ENCODE peak calls at places on chromosomes 6 and 20, in eight cellular contexts. B is pancreas, H is A673, R is fibroblast of lung, O is gastrocnemius medialis, F is transverse colon, V is upper lobe of right lung, L is psoas muscle. J is an unnamed sample.

GRCh38 chr6:21873562-21873961 is 280.0 kb downstream of the SOX4 start:
- DNase-seq in R (peak; percentile 97), H (peak; percentile 70), F (peak; percentile 12), V (no peak), L (no peak), B (no peak), O (peak; percentile 7), J (no peak)

GRCh38 chr6:134249759-134250602 is 67.9 kb downstream of the SGK1 start:
- DNase-seq in F (no peak), O (no peak), H (no peak), L (no peak), R (peak; percentile 54), B (no peak), V (no peak), J (no peak)

GRCh38 chr6:109383438-109383940 is 1.2 kb upstream of the CD164 start:
- DNase-seq in F (no peak), V (no peak), L (no peak), B (no peak), R (no peak), H (no peak), O (no peak), J (no peak)

GRCh38 chr6:55601120-55601519 is 22.1 kb upstream of the HMGCLL1 start:
- DNase-seq in V (no peak), H (no peak), L (no peak), R (no peak), F (no peak), O (no peak), B (no peak), J (no peak)

GRCh38 chr20:13996265-13996664 is 949 bp downstream of the MACROD2 start:
- DNase-seq in R (no peak), H (peak; percentile 3), O (no peak), B (no peak), V (no peak), F (no peak), L (no peak), J (no peak)

GRCh38 chr6:169932491-169932890 is 181.1 kb downstream of the ERMARD start:
- DNase-seq in R (no peak), V (no peak), F (no peak), O (no peak), B (no peak), H (no peak), L (no peak), J (no peak)

GRCh38 chr6:5762561-5762968 is 244.2 kb downstream of the NRN1 start:
- DNase-seq in O (no peak), V (no peak), H (no peak), R (no peak), B (no peak), F (no peak), L (no peak), J (no peak)

GRCh38 chr20:1326031-1326930 is 2.7 kb downstream of the SDCBP2 start:
- DNase-seq in H (no peak), L (peak; percentile 41), V (no peak), R (peak; percentile 74), B (no peak), O (peak; percentile 17), F (peak; percentile 33), J (no peak)

GRCh38 chr6:169172435-169172834 is 81.2 kb downstream of the THBS2 start:
- DNase-seq in F (no peak), R (peak; percentile 81), B (no peak), V (no peak), O (no peak), H (no peak), L (peak; percentile 57), J (no peak)

GRCh38 chr6:113006494-113006893 is 659.4 kb downstream of the RFPL4B start:
- DNase-seq in L (no peak), R (no peak), O (no peak), F (no peak), V (no peak), H (no peak), B (no peak), J (no peak)

GRCh38 chr6:31906122-31906521 is 4.2 kb upstream of the ZBTB12 start:
- DNase-seq in L (no peak), V (no peak), F (no peak), H (no peak), R (no peak), B (no peak), O (no peak), J (no peak)

GRCh38 chr6:158752613-158753012 is 66.6 kb downstream of the EZR start:
- DNase-seq in B (no peak), R (peak; percentile 43), O (no peak), H (peak; percentile 88), L (no peak), V (no peak), F (no peak), J (peak; percentile 86)

GRCh38 chr6:124433369-124434064 is 528.7 kb upstream of the RNF217 start:
- DNase-seq in O (no peak), H (no peak), B (no peak), F (no peak), V (no peak), R (no peak), L (no peak), J (no peak)

GRCh38 chr6:110493253-110493800 is 16.9 kb upstream of the SLC22A16 start:
- DNase-seq in L (no peak), H (no peak), B (no peak), F (no peak), O (no peak), R (no peak), V (no peak), J (no peak)

GRCh38 chr20:354298-354977 is 7.5 kb downstream of the NRSN2 start:
- DNase-seq in F (peak; percentile 82), L (peak; percentile 57), H (peak; percentile 86), R (peak; percentile 80), V (peak; percentile 81), B (peak; percentile 61), O (peak; percentile 29), J (peak; percentile 59)

GRCh38 chr6:26295691-26296555 is 69.1 kb upstream of the BTN3A2 start:
- DNase-seq in L (no peak), O (peak; percentile 71), B (no peak), R (peak; percentile 90), V (no peak), H (no peak), F (peak; percentile 27), J (no peak)

GRCh38 chr6:63764318-63764916 is 128.8 kb downstream of the PHF3 start:
- DNase-seq in H (peak; percentile 52), F (no peak), B (no peak), O (no peak), R (peak; percentile 69), V (no peak), L (no peak), J (no peak)

GRCh38 chr20:59161626-59162170 is 1.9 kb upstream of the ZNF831 start:
- DNase-seq in B (no peak), R (no peak), F (no peak), H (no peak), V (no peak), L (no peak), O (no peak), J (no peak)

GRCh38 chr20:59159091-59159821 is 4.4 kb upstream of the ZNF831 start:
- DNase-seq in R (no peak), F (peak; percentile 35), O (no peak), B (no peak), H (no peak), L (no peak), V (no peak), J (no peak)

GRCh38 chr20:59157961-59158541 is 5.6 kb upstream of the ZNF831 start:
- DNase-seq in O (no peak), B (no peak), F (no peak), L (no peak), V (no peak), H (no peak), R (no peak), J (no peak)

GRCh38 chr20:59158673-59159072 is 4.9 kb upstream of the ZNF831 start:
- DNase-seq in B (no peak), O (no peak), R (no peak), F (no peak), L (no peak), V (no peak), H (no peak), J (no peak)

DNA sequence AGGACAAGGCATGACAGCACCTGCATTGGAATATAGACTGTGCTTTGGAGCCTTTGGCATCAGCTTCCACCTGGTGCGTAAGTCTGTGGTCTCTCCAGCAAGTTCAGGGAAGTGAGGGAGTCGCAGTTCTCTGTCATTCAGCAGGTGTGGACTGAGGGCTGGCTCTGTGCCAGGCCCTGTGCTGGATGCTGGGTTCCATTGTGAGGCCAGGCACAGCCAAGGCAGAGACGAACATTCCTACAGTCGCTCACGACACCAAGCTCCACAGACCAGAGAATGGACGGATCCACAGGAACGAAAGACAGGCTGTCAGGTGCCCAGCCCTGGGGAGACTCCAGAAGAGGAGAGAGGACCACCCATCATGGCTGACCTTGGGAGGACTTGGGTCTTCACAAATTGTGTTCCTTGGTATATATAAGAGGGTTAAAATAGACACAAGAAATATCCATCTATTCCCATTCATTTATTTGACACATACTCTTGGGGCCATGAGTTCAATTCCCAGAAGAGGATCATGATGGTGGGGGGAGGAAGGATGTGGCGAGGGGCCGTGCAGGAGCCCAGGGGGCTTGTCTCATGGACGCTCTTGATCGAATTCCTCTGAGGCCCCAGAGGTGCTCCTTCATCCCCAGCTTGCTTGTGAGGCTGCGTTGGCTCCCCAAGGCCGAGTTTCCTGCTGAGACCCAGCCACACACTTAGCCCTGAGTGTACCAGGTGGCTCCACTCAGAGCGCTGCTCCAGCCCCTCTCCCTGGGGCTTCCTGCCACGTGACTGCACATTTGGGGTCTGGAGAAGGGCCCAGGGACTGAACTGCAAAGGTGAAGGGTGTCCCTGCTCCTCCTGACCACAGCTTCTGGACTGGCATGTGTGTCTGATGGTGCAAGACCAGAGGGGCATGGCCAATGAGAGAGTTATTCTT is 3.5 kb upstream of the ZNF831 start:
- DNase-seq in L (no peak), O (no peak), V (no peak), R (no peak), F (peak; percentile 40), B (no peak), H (no peak), J (no peak)
- H3K27me3 ChIP-seq in L (no peaks in the 10 kb centered on the region), O (no peaks in the 10 kb centered on the region), V (no peaks in the 10 kb centered on the region), R (no peaks in the 10 kb centered on the region), F (no peaks in the 10 kb centered on the region), B (no peaks in the 10 kb centered on the region), H (peaks cover 16% of the 10 kb centered on the region), J (no peaks in the 10 kb centered on the region)

GRCh38 chr6:157184202-157185015 is 138.9 kb downstream of the TMEM242 start:
- DNase-seq in V (peak; percentile 86), B (peak; percentile 68), H (peak; percentile 73), O (peak; percentile 41), R (peak; percentile 59), F (peak; percentile 81), L (peak; percentile 74), J (peak; percentile 73)
- H3K4me3 ChIP-seq in V (peak overlapping the region; percentile 11), B (no peak overlapping the region), H (no peak overlapping the region), O (no peak overlapping the region), R (no peak overlapping the region), F (no peak overlapping the region), L (no peak overlapping the region), J (no peak overlapping the region)

DNA sequence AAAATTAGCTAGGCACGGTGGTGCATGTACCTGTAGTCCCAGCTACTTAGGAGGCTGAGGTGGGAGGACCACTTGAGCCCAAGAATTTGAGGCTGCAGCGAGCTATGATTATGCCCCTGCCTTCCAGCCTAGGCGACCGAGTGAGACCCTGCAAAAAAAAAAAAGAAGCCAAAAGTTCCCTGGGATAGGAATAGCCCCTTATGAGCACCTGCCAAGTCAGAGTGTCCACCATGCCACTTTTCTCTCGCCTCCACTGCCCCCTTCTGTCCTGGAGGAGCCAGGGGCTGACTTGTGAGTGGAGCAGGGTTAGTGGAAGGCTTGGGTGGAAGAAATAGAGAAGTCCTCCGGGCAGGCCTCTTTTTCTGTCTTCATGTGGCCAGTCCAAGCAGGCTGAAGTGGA is 12.1 kb upstream of the DDX27 start:
- DNase-seq in L (no peak), V (no peak), F (no peak), H (peak; percentile 32), O (no peak), R (no peak), B (no peak), J (peak; percentile 43)
- TF ChIP-seq CTCF in L (no peak), V (no peak), F (no peak), H (peak; percentile 33), O (no peak), R (no peak), B (no peak), J (peak; percentile 41)

GRCh38 chr6:52130440-52130839 is 43.0 kb upstream of the PKHD1 start:
- DNase-seq in B (no peak), L (no peak), F (no peak), R (no peak), V (no peak), O (no peak), H (no peak), J (no peak)
- H3K27me3 ChIP-seq in B (no peaks in the 10 kb centered on the region), L (no peaks in the 10 kb centered on the region), F (no peaks in the 10 kb centered on the region), R (no peaks in the 10 kb centered on the region), V (no peaks in the 10 kb centered on the region), O (no peaks in the 10 kb centered on the region), H (no peaks in the 10 kb centered on the region), J (peaks cover 4% of the 10 kb centered on the region)

J was measured in BE2C.